ENCODE peak calls at places on chromosomes 5 and 9, in eight cellular contexts. V, R, W, G, Z, A, I and O are unnamed samples.

GRCh38 chr5:134813407-134813806 is 32.4 kb upstream of the C5orf24 start:
- DNase-seq in V (no peak), R (no peak), W (no peak), G (no peak), Z (no peak), A (no peak), I (no peak), O (no peak)

GRCh38 chr9:137454145-137454505 is 5.0 kb downstream of the NSMF start:
- DNase-seq in V (peak; percentile 80), R (no peak), W (peak; percentile 62), G (no peak), Z (peak; percentile 72), A (no peak), I (no peak), O (no peak)

GRCh38 chr9:111627260-111627963 is 3.7 kb upstream of the DNAJC25 start:
- DNase-seq in V (peak; percentile 57), R (no peak), W (no peak), G (no peak), Z (no peak), A (no peak), I (no peak), O (peak; percentile 73)

GRCh38 chr5:45484781-45485180 is 211.4 kb downstream of the HCN1 start:
- DNase-seq in V (no peak), R (no peak), W (no peak), G (no peak), Z (no peak), A (no peak), I (no peak), O (no peak)

GRCh38 chr5:180670586-180671359 is 21.4 kb upstream of the FLT4 start:
- DNase-seq in V (peak; percentile 28), R (peak; percentile 36), W (peak; percentile 67), G (peak; percentile 38), Z (no peak), A (peak; percentile 40), I (no peak), O (peak; percentile 42)

GRCh38 chr9:125631391-125632085 is 75.5 kb downstream of the MAPKAP1 start:
- DNase-seq in V (peak; percentile 40), R (peak; percentile 56), W (peak; percentile 65), G (peak; percentile 45), Z (peak; percentile 47), A (peak; percentile 59), I (peak; percentile 70), O (peak; percentile 74)

GRCh38 chr5:150172147-150172546 is 5.6 kb downstream of the CDX1 start:
- DNase-seq in V (peak; percentile 62), R (peak; percentile 39), W (no peak), G (no peak), Z (no peak), A (peak; percentile 61), I (no peak), O (no peak)

GRCh38 chr5:17255471-17256016 is 38.1 kb downstream of the BASP1 start:
- DNase-seq in V (no peak), R (no peak), W (no peak), G (no peak), Z (peak; percentile 33), A (peak; percentile 82), I (no peak), O (peak; percentile 40)

GRCh38 chr5:144189800-144190429 is 19.2 kb downstream of the KCTD16 start:
- DNase-seq in V (peak; percentile 27), R (peak; percentile 88), W (no peak), G (peak; percentile 4), Z (no peak), A (peak; percentile 98), I (no peak), O (peak; percentile 97)

GRCh38 chr5:149636861-149637246 is 55.6 kb downstream of the ARHGEF37 start:
- DNase-seq in V (peak; percentile 90), R (peak; percentile 73), W (peak; percentile 80), G (peak; percentile 52), Z (peak; percentile 61), A (peak; percentile 69), I (peak; percentile 52), O (peak; percentile 66)

GRCh38 chr9:126842977-126843799 is 17.3 kb upstream of the ZBTB34 start:
- DNase-seq in V (no peak), R (no peak), W (no peak), G (no peak), Z (peak; percentile 57), A (no peak), I (no peak), O (no peak)

GRCh38 chr9:82783045-82783444 is 279.9 kb downstream of the RASEF start:
- DNase-seq in V (peak; percentile 51), R (no peak), W (no peak), G (no peak), Z (no peak), A (no peak), I (peak; percentile 7), O (no peak)

GRCh38 chr5:35990941-35991592 is at the start of gene UGT3A1:
- DNase-seq in V (no peak), R (no peak), W (peak; percentile 94), G (no peak), Z (no peak), A (no peak), I (no peak), O (no peak)

GRCh38 chr5:138874241-138874640 is 894 bp downstream of the LRRTM2 start:
- DNase-seq in V (no peak), R (peak; percentile 30), W (no peak), G (no peak), Z (no peak), A (no peak), I (no peak), O (no peak)

GRCh38 chr5:31824886-31825774 is 186.2 kb downstream of the PDZD2 start:
- DNase-seq in V (peak; percentile 34), R (peak; percentile 61), W (peak; percentile 71), G (peak; percentile 57), Z (no peak), A (peak; percentile 73), I (peak; percentile 15), O (peak; percentile 75)

GRCh38 chr9:125750656-125751035 is 3.5 kb downstream of the PBX3 start:
- DNase-seq in V (no peak), R (no peak), W (peak; percentile 71), G (no peak), Z (no peak), A (peak; percentile 18), I (peak; percentile 25), O (no peak)

GRCh38 chr9:93677061-93677571 is 100.7 kb downstream of the PHF2 start:
- DNase-seq in V (peak; percentile 13), R (no peak), W (no peak), G (no peak), Z (no peak), A (no peak), I (no peak), O (no peak)

GRCh38 chr9:108416321-108416720 is 439.5 kb downstream of the ACTL7B start:
- DNase-seq in V (no peak), R (peak; percentile 10), W (peak; percentile 22), G (no peak), Z (no peak), A (peak; percentile 11), I (no peak), O (peak; percentile 37)

GRCh38 chr5:154820383-154820782 is 30.0 kb downstream of the FAXDC2 start:
- DNase-seq in V (no peak), R (no peak), W (no peak), G (no peak), Z (no peak), A (no peak), I (no peak), O (no peak)

GRCh38 chr5:169433221-169433651 is 132.3 kb upstream of the SLIT3 start:
- DNase-seq in V (no peak), R (no peak), W (no peak), G (no peak), Z (no peak), A (no peak), I (no peak), O (no peak)

GRCh38 chr5:59746261-59746765 is 147.2 kb downstream of the PDE4D start:
- DNase-seq in V (peak; percentile 21), R (peak; percentile 67), W (no peak), G (peak; percentile 48), Z (no peak), A (peak; percentile 94), I (no peak), O (peak; percentile 89)

GRCh38 chr9:117671468-117671867 is 32.7 kb upstream of the TLR4 start:
- DNase-seq in V (no peak), R (peak; percentile 51), W (no peak), G (no peak), Z (no peak), A (peak; percentile 68), I (no peak), O (peak; percentile 35)

GRCh38 chr9:38205279-38205678 is 136.3 kb upstream of the SHB start:
- DNase-seq in V (no peak), R (peak; percentile 43), W (no peak), G (peak; percentile 2), Z (no peak), A (peak; percentile 22), I (no peak), O (peak; percentile 55)

GRCh38 chr9:126398403-126399058 is 71.9 kb downstream of the MVB12B start:
- DNase-seq in V (peak; percentile 85), R (peak; percentile 43), W (peak; percentile 66), G (peak; percentile 10), Z (peak; percentile 74), A (peak; percentile 52), I (peak; percentile 85), O (peak; percentile 55)

GRCh38 chr9:79565245-79565644 is 6.5 kb upstream of the TLE4 start:
- DNase-seq in V (no peak), R (no peak), W (no peak), G (no peak), Z (no peak), A (no peak), I (no peak), O (peak; percentile 34)